ENCODE peak calls at places on chromosomes 4 and X, in four cellular contexts. T is neuronal stem cell, Z is PC-9, Y is heart left ventricle. V is an unnamed sample.

GRCh38 chr4:144350706-144351105 is 210.2 kb upstream of the GYPA start:
- DNase-seq in T (no peak), Z (no peak), Y (no peak), V (no peak)

GRCh38 chr4:138972956-138973819 is 42.4 kb upstream of the NOCT start:
- DNase-seq in T (peak; percentile 37), Z (no peak), Y (no peak), V (peak; percentile 36)

GRCh38 chr4:124177647-124178425 is 534.7 kb downstream of the ANKRD50 start:
- DNase-seq in T (no peak), Z (no peak), Y (no peak), V (no peak)

GRCh38 chr4:152659806-152660205 is 20.0 kb downstream of the TMEM154 start:
- DNase-seq in T (no peak), Z (no peak), Y (no peak), V (no peak)

GRCh38 chrX:139077303-139078131 is 366.0 kb upstream of the FGF13 start:
- DNase-seq in T (no peak), Z (peak; percentile 7), Y (no peak), V (no peak)

GRCh38 chr4:129614581-129614980 is 518.6 kb downstream of the C4orf33 start:
- DNase-seq in T (peak; percentile 5), Z (no peak), Y (no peak), V (no peak)

GRCh38 chr4:182188622-182189021 is 54.6 kb upstream of the TENM3 start:
- DNase-seq in T (no peak), Z (no peak), Y (no peak), V (no peak)

GRCh38 chrX:68090266-68090665 is 343.0 kb downstream of the OPHN1 start:
- DNase-seq in T (no peak), Z (no peak), Y (no peak), V (no peak)

GRCh38 chr4:88591787-88592599 is at the start of gene HERC3:
- DNase-seq in T (peak; percentile 86), Z (peak; percentile 87), Y (peak; percentile 94), V (peak; percentile 98)

GRCh38 chr4:145436793-145437192 is 44.9 kb upstream of the SMAD1 start:
- DNase-seq in T (no peak), Z (no peak), Y (no peak), V (no peak)

GRCh38 chr4:156756118-156756517 is 215.5 kb downstream of the PDGFC start:
- DNase-seq in T (no peak), Z (no peak), Y (no peak), V (no peak)
- H3K4me3 ChIP-seq in T (no peak overlapping the region), Z (no peak overlapping the region), Y (no peak overlapping the region), V (no peak overlapping the region)

GRCh38 chrX:13938053-13938765 is 91.5 kb downstream of the GEMIN8 start:
- DNase-seq in T (peak; percentile 46), Z (no peak), Y (no peak), V (peak; percentile 92)

GRCh38 chrX:13936804-13937203 is 92.9 kb downstream of the GEMIN8 start:
- DNase-seq in T (no peak), Z (no peak), Y (no peak), V (no peak)

GRCh38 chrX:13939741-13940597 is 89.7 kb downstream of the GEMIN8 start:
- DNase-seq in T (peak; percentile 9), Z (no peak), Y (no peak), V (peak; percentile 30)

GRCh38 chrX:13938766-13939530 is 90.7 kb downstream of the GEMIN8 start:
- DNase-seq in T (no peak), Z (no peak), Y (no peak), V (peak; percentile 60)

GRCh38 chrX:13937370-13938052 is 92.2 kb downstream of the GEMIN8 start:
- DNase-seq in T (peak; percentile 5), Z (no peak), Y (no peak), V (peak; percentile 43)
- H3K27me3 ChIP-seq in T (no peaks in the 10 kb centered on the region), Z (no peaks in the 10 kb centered on the region), Y (peaks cover 40% of the 10 kb centered on the region), V (no peaks in the 10 kb centered on the region)

DNA sequence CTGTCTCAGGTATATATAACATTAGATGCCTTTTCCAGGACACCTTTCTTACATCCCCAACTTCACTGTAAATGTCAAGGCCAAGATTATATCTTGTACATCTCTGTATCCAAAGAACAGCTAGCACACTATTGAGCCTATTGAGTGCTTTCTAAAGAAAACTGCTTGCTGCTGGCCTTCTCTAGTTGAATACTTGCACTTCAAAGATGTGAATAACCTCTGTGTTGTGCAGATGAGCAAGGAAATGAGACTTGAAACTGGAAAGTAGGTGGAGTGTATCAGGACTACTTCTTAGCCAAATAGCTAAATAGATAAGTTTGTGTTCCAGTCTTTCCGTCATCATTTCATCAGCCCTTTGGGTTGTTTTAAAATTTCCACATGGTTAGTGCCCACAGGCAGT is 704.4 kb upstream of the AMOT start:
- DNase-seq in T (no peak), Z (no peak), Y (no peak), V (no peak)
- H3K36me3 ChIP-seq in T (no peaks in the 10 kb centered on the region), Z (no peaks in the 10 kb centered on the region), Y (no peaks in the 10 kb centered on the region), V (no peaks in the 10 kb centered on the region)

DNA sequence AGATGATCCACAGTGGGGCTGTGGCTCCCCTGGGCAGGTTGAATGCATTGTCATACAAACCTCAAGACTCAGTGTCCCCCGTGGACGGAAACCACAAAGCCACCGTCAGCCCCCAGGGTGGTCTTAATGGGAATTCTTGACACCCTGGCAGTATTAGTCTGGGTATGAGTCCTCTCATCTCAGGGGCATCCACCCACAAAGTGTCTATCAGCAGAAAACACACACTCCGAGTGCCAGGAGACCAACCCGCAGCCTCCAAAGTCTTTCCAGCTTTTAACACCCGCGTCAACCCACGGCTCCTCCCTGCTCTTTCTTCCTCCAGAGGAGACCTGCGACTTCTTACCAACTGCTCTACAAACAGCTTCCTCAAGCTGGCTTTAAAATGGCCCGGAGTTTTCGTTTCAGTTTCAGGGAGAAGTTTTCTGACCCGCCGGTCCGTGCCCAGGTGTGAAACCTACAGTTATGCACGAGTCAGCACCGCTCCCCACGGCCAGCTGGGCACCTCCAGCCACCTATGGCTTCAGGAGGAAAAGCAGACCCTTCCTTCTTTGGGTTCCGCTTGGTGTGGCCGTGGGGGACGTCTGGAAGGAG is 14.4 kb upstream of the ASMTL start:
- DNase-seq in T (no peak), Z (no peak), Y (peak; percentile 8), V (no peak)
- H3K4me3 ChIP-seq in T (no peak overlapping the region), Z (no peak overlapping the region), Y (peak overlapping the region; percentile 21), V (no peak overlapping the region)

DNA sequence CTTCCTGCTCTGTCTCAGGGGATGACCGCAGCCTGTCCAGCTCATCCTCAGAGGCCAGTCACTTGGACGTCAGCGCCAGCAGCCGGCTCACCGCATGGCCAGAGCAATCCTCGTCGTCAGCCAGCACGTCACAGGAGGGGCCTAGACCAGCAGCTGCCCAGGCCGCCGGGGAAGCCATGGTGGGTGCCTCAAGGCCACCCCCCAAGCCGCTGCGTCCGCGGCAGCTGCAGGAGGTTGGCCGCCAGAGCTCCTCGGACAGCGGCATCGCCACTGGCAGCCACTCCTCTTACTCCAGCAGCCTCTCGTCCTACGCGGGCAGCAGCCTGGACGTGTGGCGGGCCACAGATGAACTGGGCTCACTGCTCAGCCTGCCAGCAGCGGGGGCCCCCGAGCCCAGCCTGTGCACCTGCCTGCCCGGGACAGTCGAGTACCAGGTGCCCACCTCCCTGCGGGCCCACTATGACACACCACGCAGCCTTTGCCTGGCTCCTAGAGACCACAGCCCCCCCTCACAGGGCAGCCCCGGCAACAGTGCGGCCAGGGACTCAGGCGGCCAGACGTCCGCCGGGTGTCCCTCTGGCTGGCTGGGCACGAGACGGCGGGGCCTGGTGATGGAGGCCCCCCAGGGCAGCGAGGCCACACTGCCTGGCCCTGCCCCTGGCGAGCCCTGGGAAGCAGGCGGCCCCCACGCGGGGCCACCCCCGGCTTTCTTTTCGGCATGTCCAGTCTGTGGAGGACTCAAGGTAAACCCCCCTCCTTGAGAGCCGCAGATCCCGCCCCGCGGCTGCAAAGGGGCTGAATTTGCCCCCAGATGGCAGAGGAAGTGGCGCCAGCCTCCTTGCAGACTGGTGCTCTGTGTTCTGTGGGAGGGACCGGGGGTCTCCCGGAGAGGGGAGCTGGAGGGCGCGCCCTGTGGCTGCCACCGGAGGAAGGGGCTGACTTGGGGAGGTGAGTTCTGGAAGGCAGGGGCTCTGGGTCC is 29.9 kb downstream of the DOK7 start:
- DNase-seq in T (no peak), Z (no peak), Y (no peak), V (no peak)
- H3K27me3 ChIP-seq in T (peaks cover 13% of the 10 kb centered on the region), Z (no peaks in the 10 kb centered on the region), Y (peaks cover 8% of the 10 kb centered on the region), V (peaks cover 39% of the 10 kb centered on the region)